ENCODE peak calls at places on chromosomes 12 and 14, in six cellular contexts. U is lower leg skin, O is foreskin fibroblast, Y is adrenal gland, L is cardiac fibroblast, N is ascending aorta. C is an unnamed sample.

GRCh38 chr14:99734406-99735051 is 50.4 kb downstream of the CYP46A1 start:
- DNase-seq in U (peak; percentile 66), O (no peak), Y (peak; percentile 49), L (no peak), N (peak; percentile 61), C (no peak)

GRCh38 chr14:104445832-104446381 is 133.7 kb upstream of the C14orf180 start:
- DNase-seq in U (peak; percentile 50), O (no peak), Y (peak; percentile 31), L (no peak), N (peak; percentile 35), C (peak; percentile 10)

GRCh38 chr12:112283541-112283940 is 98.7 kb downstream of the HECTD4 start:
- DNase-seq in U (no peak), O (no peak), Y (no peak), L (no peak), N (no peak), C (no peak)

GRCh38 chr14:55624913-55625312 is 44.9 kb downstream of the KTN1 start:
- DNase-seq in U (no peak), O (no peak), Y (no peak), L (no peak), N (no peak), C (no peak)

GRCh38 chr12:116406529-116406928 is 129.0 kb upstream of the MED13L start:
- DNase-seq in U (peak; percentile 98), O (peak; percentile 94), Y (peak; percentile 94), L (peak; percentile 88), N (peak; percentile 97), C (peak; percentile 71)

GRCh38 chr14:92687681-92688433 is 60.6 kb downstream of the LGMN start:
- DNase-seq in U (no peak), O (no peak), Y (peak; percentile 76), L (no peak), N (no peak), C (no peak)

GRCh38 chr12:105106621-105107020 is 910 bp upstream of the WASHC4 start:
- DNase-seq in U (no peak), O (no peak), Y (no peak), L (no peak), N (no peak), C (no peak)

GRCh38 chr14:102088012-102088792 is 1.4 kb upstream of the HSP90AA1 start:
- DNase-seq in U (peak; percentile 93), O (peak; percentile 14), Y (peak; percentile 74), L (peak; percentile 32), N (peak; percentile 73), C (no peak)

GRCh38 chr12:3342051-3342450 is 149.0 kb upstream of the PRMT8 start:
- DNase-seq in U (no peak), O (peak; percentile 11), Y (peak; percentile 61), L (peak; percentile 43), N (no peak), C (no peak)

GRCh38 chr12:69880566-69880965 is 55.5 kb downstream of the MYRFL start:
- DNase-seq in U (no peak), O (peak; percentile 2), Y (no peak), L (no peak), N (no peak), C (no peak)

GRCh38 chr14:72457641-72458040 is 436.3 kb downstream of the DPF3 start:
- DNase-seq in U (no peak), O (peak; percentile 32), Y (no peak), L (peak; percentile 34), N (no peak), C (no peak)

GRCh38 chr12:13075114-13075471 is 28.4 kb downstream of the GSG1 start:
- DNase-seq in U (no peak), O (no peak), Y (no peak), L (peak; percentile 30), N (no peak), C (no peak)

GRCh38 chr14:102733326-102733725 is 43.9 kb upstream of the TRAF3 start:
- DNase-seq in U (no peak), O (no peak), Y (peak; percentile 2), L (no peak), N (no peak), C (no peak)

GRCh38 chr12:108685469-108686247 is 45.7 kb downstream of the CORO1C start:
- DNase-seq in U (no peak), O (no peak), Y (no peak), L (no peak), N (no peak), C (no peak)

GRCh38 chr12:124558298-124558697 is 9.1 kb downstream of the NCOR2 start:
- DNase-seq in U (no peak), O (no peak), Y (no peak), L (no peak), N (no peak), C (no peak)

GRCh38 chr12:110543252-110543959 is 39.7 kb downstream of the PPTC7 start:
- DNase-seq in U (peak; percentile 98), O (peak; percentile 93), Y (peak; percentile 98), L (peak; percentile 94), N (peak; percentile 91), C (peak; percentile 75)

GRCh38 chr12:125013816-125014442 is 20.5 kb downstream of the BRI3BP start:
- DNase-seq in U (no peak), O (no peak), Y (no peak), L (no peak), N (no peak), C (no peak)

GRCh38 chr12:124233041-124233836 is 61.7 kb upstream of the RFLNA start:
- DNase-seq in U (no peak), O (peak; percentile 73), Y (no peak), L (peak; percentile 96), N (no peak), C (no peak)

GRCh38 chr14:90429764-90430163 is 32.9 kb downstream of the CALM1 start:
- DNase-seq in U (no peak), O (no peak), Y (no peak), L (no peak), N (no peak), C (no peak)

GRCh38 chr14:90523961-90524875 is 127.4 kb downstream of the CALM1 start:
- DNase-seq in U (no peak), O (no peak), Y (no peak), L (no peak), N (no peak), C (no peak)

GRCh38 chr12:3103806-3104205 is 26.6 kb downstream of the TSPAN9 start:
- DNase-seq in U (no peak), O (no peak), Y (no peak), L (no peak), N (no peak), C (no peak)

GRCh38 chr12:116466536-116466935 is 92.6 kb upstream of the MAP1LC3B2 start:
- DNase-seq in U (no peak), O (no peak), Y (no peak), L (peak; percentile 56), N (no peak), C (no peak)

GRCh38 chr12:82174936-82175335 is 183.3 kb downstream of the CCDC59 start:
- DNase-seq in U (no peak), O (no peak), Y (peak; percentile 63), L (no peak), N (no peak), C (no peak)
- TF ChIP-seq CTCF in U (no peak), O (no peak), Y (no peak), L (no peak), N (no peak), C (no peak)

GRCh38 chr12:20863056-20863455 is 52.6 kb downstream of the SLCO1B3 start:
- DNase-seq in U (no peak), O (no peak), Y (no peak), L (no peak), N (no peak), C (no peak)
- TF ChIP-seq CTCF in U (no peak), O (no peak), Y (no peak), L (no peak), N (no peak), C (no peak)

GRCh38 chr14:87084908-87085307 is 908.1 kb downstream of the GALC start:
- DNase-seq in U (no peak), O (no peak), Y (no peak), L (no peak), N (no peak), C (no peak)

GRCh38 chr14:87076146-87076545 is 916.8 kb downstream of the GALC start:
- DNase-seq in U (no peak), O (no peak), Y (no peak), L (no peak), N (no peak), C (no peak)

GRCh38 chr14:87082917-87083316 is 910.1 kb downstream of the GALC start:
- DNase-seq in U (no peak), O (no peak), Y (no peak), L (no peak), N (no peak), C (no peak)

DNA sequence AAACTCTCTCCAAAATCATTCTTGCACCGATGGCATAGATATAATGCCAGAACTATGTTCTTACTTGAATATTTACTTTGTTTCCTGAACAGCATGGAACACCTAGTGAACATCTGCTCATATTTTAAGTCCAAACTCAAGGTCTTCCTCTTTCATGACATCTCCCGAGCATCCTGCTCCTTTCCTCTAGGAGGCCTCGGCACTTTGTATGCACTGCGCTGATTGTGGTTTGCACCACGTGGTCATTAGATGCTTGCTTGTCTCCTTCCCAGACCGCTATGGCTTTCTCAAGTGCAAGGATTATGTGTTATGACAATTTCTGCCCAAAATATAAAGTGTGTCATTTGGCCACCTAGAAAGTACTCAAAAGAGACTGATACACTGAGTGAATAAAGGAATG is 912.0 kb downstream of the GALC start:
- DNase-seq in U (no peak), O (no peak), Y (no peak), L (no peak), N (no peak), C (no peak)
- TF ChIP-seq CTCF in U (no peak), O (no peak), Y (no peak), L (no peak), N (no peak), C (no peak)

GRCh38 chr12:122837306-122838265 is 2.3 kb downstream of the HIP1R start:
- DNase-seq in U (no peak), O (no peak), Y (no peak), L (no peak), N (no peak), C (no peak)

GRCh38 chr12:122835693-122836026 is 403 bp downstream of the HIP1R start:
- DNase-seq in U (peak; percentile 84), O (no peak), Y (no peak), L (no peak), N (no peak), C (no peak)

GRCh38 chr12:122836027-122836921 is 1.0 kb downstream of the HIP1R start:
- DNase-seq in U (peak; percentile 88), O (no peak), Y (peak; percentile 73), L (peak; percentile 46), N (no peak), C (no peak)

GRCh38 chr12:122834921-122835692 is at the start of gene HIP1R:
- DNase-seq in U (peak; percentile 88), O (no peak), Y (no peak), L (no peak), N (no peak), C (no peak)

DNA sequence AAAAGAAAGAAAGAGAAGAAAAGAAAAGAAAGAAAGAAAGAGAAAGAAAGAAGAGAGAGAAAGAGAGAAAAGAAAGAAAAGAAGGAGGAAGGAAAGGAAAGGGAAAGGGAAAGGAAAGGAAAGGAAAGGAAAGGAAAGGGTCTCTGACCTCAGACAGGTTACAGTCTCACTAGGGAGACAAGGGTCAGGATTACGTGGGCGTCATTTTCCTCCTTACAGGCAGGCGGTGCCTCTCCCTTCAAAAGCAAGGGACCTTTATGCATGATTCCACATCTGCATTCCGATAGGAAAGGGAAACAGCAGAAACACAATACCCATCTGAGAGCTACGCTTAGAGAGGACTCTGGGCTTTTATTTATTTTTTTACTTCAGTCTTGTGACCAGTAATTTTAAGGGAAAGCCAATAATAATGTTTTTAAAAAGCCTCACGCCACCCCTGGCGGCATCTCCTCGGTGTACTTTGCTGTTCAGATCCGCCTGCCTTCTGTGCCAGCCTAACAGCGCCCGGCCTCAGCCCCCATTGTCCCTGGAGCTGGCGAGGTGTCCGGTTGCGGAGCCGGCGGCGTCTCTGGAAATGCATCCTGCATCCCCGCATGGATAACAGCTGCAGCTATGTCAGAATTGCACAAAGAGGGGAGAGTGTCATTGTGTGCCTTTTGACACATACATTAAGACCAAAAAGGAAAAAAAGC is 882 bp upstream of the HIP1R start:
- DNase-seq in U (peak; percentile 90), O (no peak), Y (peak; percentile 75), L (peak; percentile 56), N (peak; percentile 83), C (no peak)
- TF ChIP-seq CTCF in U (no peak), O (no peak), Y (no peak), L (peak; percentile 16), N (peak; percentile 11), C (no peak)